ENCODE peak calls at places on chromosome 4, in six cellular contexts. N, J, R, T, Q and V are unnamed samples.

GRCh38 chr4:88629826-88630225 is 37.5 kb downstream of the HERC3 start:
- DNase-seq in N (peak), J (no peak), R (no peak), T (no peak), Q (no peak), V (no peak)

GRCh38 chr4:66575024-66575696 is 904.9 kb upstream of the EPHA5 start:
- DNase-seq in N (peak), J (peak), R (peak), T (no peak), Q (no peak), V (no peak)

GRCh38 chr4:110869114-110869513 is 246.2 kb upstream of the PITX2 start:
- DNase-seq in N (peak), J (no peak), R (no peak), T (no peak), Q (no peak), V (no peak)

GRCh38 chr4:183328832-183329231 is 6.6 kb upstream of the CLDN24 start:
- DNase-seq in N (peak), J (no peak), R (no peak), T (no peak), Q (no peak), V (no peak)

GRCh38 chr4:62193726-62194125 is 993.6 kb downstream of the ADGRL3 start:
- DNase-seq in N (no peak), J (no peak), R (no peak), T (no peak), Q (no peak), V (no peak)

GRCh38 chr4:153573881-153574807 is 108.0 kb downstream of the TMEM131L start:
- DNase-seq in N (peak), J (peak), R (peak), T (no peak), Q (no peak), V (peak)

GRCh38 chr4:88195666-88196365 is 37.4 kb upstream of the ABCG2 start:
- DNase-seq in N (no peak), J (no peak), R (no peak), T (no peak), Q (no peak), V (no peak)

GRCh38 chr4:148962539-148963290 is 520.5 kb upstream of the NR3C2 start:
- DNase-seq in N (peak), J (no peak), R (no peak), T (no peak), Q (no peak), V (no peak)